ENCODE peak calls at places on chromosome 12, in ten cellular contexts. S, R, B, O, F, G, J, U, P and Y are unnamed samples.

GRCh38 chr12:48985475-48985897 is 7.4 kb downstream of the WNT1 start:
- ATAC-seq in S (peak), R (no peak), B (no peak), O (no peak), F (no peak), G (no peak), J (no peak), U (no peak), P (no peak), Y (no peak)

GRCh38 chr12:27309293-27309994 is 23.2 kb upstream of the BMAL2 start:
- ATAC-seq in S (no peak), R (no peak), B (no peak), O (no peak), F (no peak), G (no peak), J (no peak), U (no peak), P (no peak), Y (no peak)

GRCh38 chr12:93536766-93537515 is 35.5 kb upstream of the SOCS2 start:
- ATAC-seq in S (peak), R (no peak), B (no peak), O (no peak), F (no peak), G (no peak), J (peak), U (peak), P (no peak), Y (peak)

GRCh38 chr12:32431025-32431424 is 31.7 kb downstream of the FGD4 start:
- ATAC-seq in S (no peak), R (no peak), B (no peak), O (no peak), F (no peak), G (no peak), J (no peak), U (no peak), P (no peak), Y (no peak)

GRCh38 chr12:82358200-82359114 is at the start of the genes CCDC59 and METTL25:
- ATAC-seq in S (peak), R (peak), B (peak), O (peak), F (peak), G (peak), J (peak), U (peak), P (peak), Y (peak)

GRCh38 chr12:112524269-112524668 is 105.5 kb downstream of the PTPN11 start:
- ATAC-seq in S (no peak), R (no peak), B (no peak), O (no peak), F (no peak), G (no peak), J (no peak), U (no peak), P (no peak), Y (no peak)

GRCh38 chr12:3003593-3003992 is 44.4 kb downstream of the TEAD4 start:
- ATAC-seq in S (no peak), R (no peak), B (no peak), O (peak), F (no peak), G (no peak), J (no peak), U (no peak), P (no peak), Y (no peak)

GRCh38 chr12:13913371-13913770 is 68.0 kb downstream of the GRIN2B start:
- ATAC-seq in S (no peak), R (no peak), B (no peak), O (no peak), F (no peak), G (no peak), J (no peak), U (no peak), P (no peak), Y (no peak)

GRCh38 chr12:96155781-96156180 is 38.4 kb upstream of the ELK3 start:
- ATAC-seq in S (no peak), R (no peak), B (no peak), O (no peak), F (no peak), G (no peak), J (no peak), U (no peak), P (no peak), Y (no peak)

GRCh38 chr12:114851981-114852380 is 168.0 kb upstream of the TBX3 start:
- ATAC-seq in S (no peak), R (no peak), B (no peak), O (no peak), F (no peak), G (no peak), J (no peak), U (no peak), P (no peak), Y (no peak)

GRCh38 chr12:14773685-14774073 is 29.6 kb downstream of the WBP11 start:
- ATAC-seq in S (peak), R (peak), B (peak), O (no peak), F (peak), G (peak), J (peak), U (peak), P (peak), Y (peak)

GRCh38 chr12:50211392-50212070 is 44.4 kb upstream of the CERS5 start:
- ATAC-seq in S (peak), R (peak), B (peak), O (no peak), F (peak), G (no peak), J (no peak), U (peak), P (peak), Y (no peak)

GRCh38 chr12:49697808-49698207 is 9.4 kb downstream of the FMNL3 start:
- ATAC-seq in S (no peak), R (no peak), B (no peak), O (no peak), F (no peak), G (no peak), J (no peak), U (no peak), P (no peak), Y (no peak)

GRCh38 chr12:103806807-103807206 is 34.2 kb downstream of the NT5DC3 start:
- ATAC-seq in S (peak), R (peak), B (no peak), O (peak), F (no peak), G (no peak), J (no peak), U (no peak), P (no peak), Y (no peak)

GRCh38 chr12:110366474-110367208 is 36.9 kb downstream of the ANAPC7 start:
- ATAC-seq in S (peak), R (no peak), B (no peak), O (no peak), F (no peak), G (no peak), J (no peak), U (no peak), P (no peak), Y (no peak)

GRCh38 chr12:47367912-47368537 is 288.3 kb upstream of the AMIGO2 start:
- ATAC-seq in S (no peak), R (no peak), B (peak), O (no peak), F (peak), G (no peak), J (no peak), U (no peak), P (no peak), Y (no peak)

GRCh38 chr12:1350934-1351240 is 243.5 kb downstream of the FBXL14 start:
- ATAC-seq in S (no peak), R (no peak), B (no peak), O (no peak), F (no peak), G (no peak), J (no peak), U (no peak), P (no peak), Y (no peak)

GRCh38 chr12:32765906-32766305 is 10.2 kb upstream of the YARS2 start:
- ATAC-seq in S (no peak), R (no peak), B (no peak), O (no peak), F (no peak), G (no peak), J (no peak), U (no peak), P (no peak), Y (no peak)

GRCh38 chr12:66679441-66680069 is 679 bp upstream of the GRIP1 start:
- ATAC-seq in S (no peak), R (no peak), B (no peak), O (no peak), F (no peak), G (no peak), J (no peak), U (no peak), P (no peak), Y (no peak)